ENCODE peak calls at places on chromosome 10, in five cellular contexts. B, X, T, P and J are unnamed samples.

GRCh38 chr10:132613566-132614348 is 76.2 kb downstream of the INPP5A start:
- DNase-seq in B (no peak), X (no peak), T (no peak), P (no peak), J (no peak)

GRCh38 chr10:31593124-31593523 is 274.1 kb downstream of the ZEB1 start:
- DNase-seq in B (no peak), X (no peak), T (no peak), P (no peak), J (no peak)

GRCh38 chr10:117004238-117004626 is 755 bp downstream of the SHTN1 start:
- DNase-seq in B (no peak), X (no peak), T (no peak), P (peak), J (no peak)

GRCh38 chr10:104735036-104735435 is 93.9 kb downstream of the SORCS3 start:
- DNase-seq in B (no peak), X (peak), T (no peak), P (no peak), J (no peak)

GRCh38 chr10:5314866-5315265 is 49.9 kb upstream of the UCN3 start:
- DNase-seq in B (no peak), X (peak), T (no peak), P (no peak), J (no peak)

GRCh38 chr10:21423338-21423737 is 102.1 kb downstream of the SKIDA1 start:
- DNase-seq in B (no peak), X (no peak), T (no peak), P (no peak), J (no peak)

GRCh38 chr10:61285749-61286148 is 167.4 kb downstream of the TMEM26 start:
- DNase-seq in B (no peak), X (no peak), T (no peak), P (no peak), J (no peak)

GRCh38 chr10:96743988-96744585 is 23.8 kb upstream of the PIK3AP1 start:
- DNase-seq in B (no peak), X (peak), T (no peak), P (no peak), J (no peak)

GRCh38 chr10:80202934-80203834 is 2.2 kb downstream of the ANXA11 start:
- DNase-seq in B (peak), X (peak), T (peak), P (peak), J (peak)

GRCh38 chr10:113052076-113052830 is 102.2 kb downstream of the TCF7L2 start:
- DNase-seq in B (no peak), X (peak), T (no peak), P (peak), J (no peak)

GRCh38 chr10:69123306-69123746 is 652 bp upstream of the VPS26A start:
- DNase-seq in B (no peak), X (peak), T (peak), P (peak), J (peak)

GRCh38 chr10:71049994-71050393 is 161.6 kb upstream of the PCBD1 start:
- DNase-seq in B (no peak), X (no peak), T (no peak), P (no peak), J (no peak)

GRCh38 chr10:52740913-52741675 is 31.5 kb downstream of the MBL2 start:
- DNase-seq in B (no peak), X (peak), T (no peak), P (peak), J (no peak)

GRCh38 chr10:17781856-17782255 is 27.3 kb upstream of the MRC1 start:
- DNase-seq in B (no peak), X (no peak), T (no peak), P (no peak), J (no peak)